ENCODE peak calls at places on chromosomes 11 and 22, in six cellular contexts. A is astrocyte of the spinal cord, G is AG09309, S is AG04450, E is upper lobe of right lung, F is ascending aorta. C is an unnamed sample.

GRCh38 chr22:48492371-48493320 is 1335.0 kb downstream of the BRD1 start:
- DNase-seq in S (peak; percentile 4), A (peak; percentile 67), E (peak; percentile 73), F (peak; percentile 43), G (peak; percentile 39), C (peak; percentile 65)

GRCh38 chr22:49525776-49526535 is 301.7 kb downstream of the BRD1 start:
- DNase-seq in F (no peak), A (no peak), G (no peak), E (no peak), S (no peak), C (no peak)

GRCh38 chr22:38566726-38567504 is 3.1 kb downstream of the DMC1 start:
- DNase-seq in E (no peak), F (peak; percentile 67), S (no peak), G (no peak), A (no peak), C (no peak)

GRCh38 chr22:27112273-27112672 is 454.9 kb downstream of the MIAT start:
- DNase-seq in E (no peak), A (no peak), F (no peak), S (no peak), G (no peak), C (no peak)

GRCh38 chr11:36282926-36283325 is 6.3 kb downstream of the COMMD9 start:
- DNase-seq in E (no peak), G (no peak), F (no peak), S (no peak), A (no peak), C (no peak)

GRCh38 chr11:99509863-99510262 is 489.1 kb downstream of the CNTN5 start:
- DNase-seq in A (no peak), S (no peak), G (no peak), E (no peak), F (no peak), C (no peak)

GRCh38 chr11:74255741-74256369 is 55.6 kb downstream of the P4HA3 start:
- DNase-seq in E (no peak), F (peak; percentile 71), G (peak; percentile 16), A (peak; percentile 74), S (no peak), C (no peak)

GRCh38 chr22:21674611-21675010 is 8.8 kb downstream of the PPIL2 start:
- DNase-seq in S (no peak), E (no peak), A (no peak), G (no peak), F (no peak), C (no peak)

GRCh38 chr11:14454861-14455632 is 44.6 kb downstream of the COPB1 start:
- DNase-seq in S (no peak), E (no peak), F (no peak), A (peak; percentile 61), G (no peak), C (no peak)

GRCh38 chr11:10693509-10694071 is at the start of gene IRAG1:
- DNase-seq in S (peak; percentile 69), G (no peak), F (peak; percentile 92), E (peak; percentile 65), A (peak; percentile 70), C (no peak)

GRCh38 chr11:74072721-74073120 is 63.8 kb upstream of the UCP3 start:
- DNase-seq in S (no peak), G (no peak), A (no peak), E (no peak), F (no peak), C (no peak)

GRCh38 chr11:125402436-125402835 is 93.6 kb downstream of the FEZ1 start:
- DNase-seq in S (no peak), G (peak; percentile 17), A (peak; percentile 36), F (no peak), E (no peak), C (no peak)

GRCh38 chr22:50697667-50698506 is 25.3 kb downstream of the SHANK3 start:
- DNase-seq in G (no peak), E (peak; percentile 63), A (no peak), S (no peak), F (peak; percentile 49), C (peak; percentile 74)

GRCh38 chr11:28739489-28740280 is 631.5 kb downstream of the METTL15 start:
- DNase-seq in E (no peak), F (no peak), G (no peak), S (no peak), A (no peak), C (no peak)

DNA sequence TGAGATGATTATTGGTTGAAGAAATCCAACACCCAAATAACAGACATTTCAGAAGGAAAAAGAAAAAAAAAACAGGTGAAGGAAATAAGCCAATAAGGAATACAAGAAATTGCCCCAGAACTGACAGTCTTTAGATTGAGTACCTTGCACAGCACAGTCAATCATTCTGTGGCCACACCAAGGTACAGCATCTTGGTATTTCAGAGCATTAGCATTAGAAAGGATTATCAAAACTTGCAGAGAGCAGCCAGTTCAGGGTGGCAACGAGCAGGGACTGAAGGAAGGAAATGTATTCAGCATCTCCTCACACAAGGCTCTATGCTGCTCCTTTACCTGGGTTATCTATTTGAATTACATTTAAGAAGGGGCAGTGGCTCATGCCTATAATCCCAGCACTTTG is 2.1 kb downstream of the ADA2 start:
- DNase-seq in E (no peak), A (no peak), G (no peak), S (no peak), F (no peak), C (no peak)
- TF ChIP-seq CTCF in E (no peak), A (no peak), G (no peak), S (no peak), F (no peak), C (no peak)

GRCh38 chr11:86743223-86744118 is 56.9 kb upstream of the PRSS23 start:
- DNase-seq in G (peak; percentile 91), S (peak; percentile 91), E (no peak), F (peak; percentile 92), A (peak; percentile 99), C (no peak)
- TF ChIP-seq CTCF in G (no peak), S (no peak), E (no peak), F (no peak), A (no peak), C (peak; percentile 23)

DNA sequence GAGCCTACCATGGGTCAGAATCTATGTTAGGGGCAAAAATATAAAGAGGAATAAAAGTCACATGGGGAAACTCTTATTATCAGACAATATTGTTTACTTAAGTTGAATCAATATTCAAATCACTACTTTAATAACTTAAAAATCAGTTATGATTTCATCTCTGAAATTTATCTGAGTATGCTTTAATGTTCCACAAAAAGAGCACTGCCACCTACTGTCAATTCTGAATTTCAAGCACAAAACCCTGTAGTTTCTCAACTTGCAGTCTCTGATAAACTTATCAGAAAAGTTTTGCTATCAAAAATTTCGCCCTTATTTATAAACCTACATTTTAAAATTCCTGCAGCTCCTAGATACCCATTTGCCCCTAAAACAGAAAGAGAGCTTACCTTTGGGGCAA is 47.3 kb downstream of the RDX start:
- DNase-seq in F (no peak), E (no peak), G (no peak), A (no peak), S (no peak), C (no peak)
- TF ChIP-seq CTCF in F (no peak), E (peak; percentile 21), G (peak; percentile 18), A (peak; percentile 31), S (peak; percentile 37), C (peak; percentile 78)

GRCh38 chr11:68832476-68833176 is 9.1 kb downstream of the CPT1A start:
- DNase-seq in F (no peak), A (no peak), E (no peak), G (peak; percentile 38), S (no peak), C (no peak)
- TF ChIP-seq CTCF in F (no peak), A (no peak), E (no peak), G (peak; percentile 5), S (no peak), C (no peak)

GRCh38 chr22:40666151-40666848 is 13.0 kb upstream of the MCHR1 start:
- DNase-seq in E (no peak), F (no peak), S (no peak), G (peak; percentile 84), A (no peak), C (no peak)

GRCh38 chr22:40670058-40670457 is 9.2 kb upstream of the MCHR1 start:
- DNase-seq in G (no peak), E (no peak), F (no peak), S (no peak), A (no peak), C (no peak)

GRCh38 chr22:40671369-40671768 is 7.9 kb upstream of the MCHR1 start:
- DNase-seq in S (no peak), F (no peak), A (no peak), E (no peak), G (no peak), C (no peak)

GRCh38 chr22:40671796-40672360 is 7.4 kb upstream of the MCHR1 start:
- DNase-seq in F (no peak), A (no peak), E (no peak), S (no peak), G (no peak), C (no peak)

GRCh38 chr22:40668611-40669390 is 10.5 kb upstream of the MCHR1 start:
- DNase-seq in E (no peak), G (peak; percentile 85), F (no peak), A (peak; percentile 64), S (no peak), C (no peak)
- TF ChIP-seq CTCF in E (no peak), G (no peak), F (no peak), A (no peak), S (no peak), C (no peak)